ENCODE peak calls at places on chromosome 11, in eight cellular contexts. One of them, this sample, is unnamed.
A peak's percentile ranks its signal among the peaks of the same experiment; 100 is the strongest.

GRCh38 chr11:3341298-3341697 is 37.6 kb downstream of the ZNF195 start:
- DNase-seq in activated T-cell treated with anti-CD3 and anti-CD28 coated beads, Interleukin-2, amount 50 U/mL, for 48 hours: peak; percentile 84
- DNase-seq in NCI-H446 treated with DMSO at 0.1 percent for 48 hours: no peak
- DNase-seq in amygdala: no peak
- DNase-seq in NCI-H524 treated with DMSO at 0.1 percent for 48 hours: no peak
- DNase-seq in stimulated activated CD4-positive, alpha-beta T cell treated with anti-CD3 and anti-CD28 coated beads, Interleukin-15, amount 100 ng/mL, for 1 hour: peak; percentile 51
- DNase-seq in lung microvascular endothelial cell: peak; percentile 47
- DNase-seq in naive thymus-derived CD8-positive, alpha-beta T cell: peak; percentile 65
- DNase-seq in this sample: no peak

GRCh38 chr11:62816567-62816966 is 11.3 kb upstream of the NXF1 start:
- DNase-seq in stimulated activated CD4-positive, alpha-beta T cell treated with anti-CD3 and anti-CD28 coated beads, Interleukin-15, amount 100 ng/mL, for 1 hour: no peak
- DNase-seq in activated T-cell treated with anti-CD3 and anti-CD28 coated beads, Interleukin-2, amount 50 U/mL, for 48 hours: no peak
- DNase-seq in lung microvascular endothelial cell: no peak
- DNase-seq in naive thymus-derived CD8-positive, alpha-beta T cell: no peak
- DNase-seq in NCI-H446 treated with DMSO at 0.1 percent for 48 hours: no peak
- DNase-seq in amygdala: no peak
- DNase-seq in NCI-H524 treated with DMSO at 0.1 percent for 48 hours: no peak
- DNase-seq in this sample: no peak

GRCh38 chr11:9302448-9302847 is 11.9 kb downstream of the TMEM41B start:
- DNase-seq in activated T-cell treated with anti-CD3 and anti-CD28 coated beads, Interleukin-2, amount 50 U/mL, for 48 hours: no peak
- DNase-seq in amygdala: no peak
- DNase-seq in NCI-H524 treated with DMSO at 0.1 percent for 48 hours: no peak
- DNase-seq in stimulated activated CD4-positive, alpha-beta T cell treated with anti-CD3 and anti-CD28 coated beads, Interleukin-15, amount 100 ng/mL, for 1 hour: no peak
- DNase-seq in NCI-H446 treated with DMSO at 0.1 percent for 48 hours: no peak
- DNase-seq in naive thymus-derived CD8-positive, alpha-beta T cell: no peak
- DNase-seq in lung microvascular endothelial cell: no peak
- DNase-seq in this sample: no peak

GRCh38 chr11:65879622-65880021 is at the start of gene CTSW:
- DNase-seq in NCI-H524 treated with DMSO at 0.1 percent for 48 hours: no peak
- DNase-seq in stimulated activated CD4-positive, alpha-beta T cell treated with anti-CD3 and anti-CD28 coated beads, Interleukin-15, amount 100 ng/mL, for 1 hour: no peak
- DNase-seq in lung microvascular endothelial cell: no peak
- DNase-seq in naive thymus-derived CD8-positive, alpha-beta T cell: peak; percentile 47
- DNase-seq in amygdala: no peak
- DNase-seq in NCI-H446 treated with DMSO at 0.1 percent for 48 hours: no peak
- DNase-seq in activated T-cell treated with anti-CD3 and anti-CD28 coated beads, Interleukin-2, amount 50 U/mL, for 48 hours: no peak
- DNase-seq in this sample: no peak

GRCh38 chr11:35944503-35945136 is 758 bp downstream of the LDLRAD3 start:
- DNase-seq in naive thymus-derived CD8-positive, alpha-beta T cell: no peak
- DNase-seq in NCI-H446 treated with DMSO at 0.1 percent for 48 hours: no peak
- DNase-seq in NCI-H524 treated with DMSO at 0.1 percent for 48 hours: no peak
- DNase-seq in stimulated activated CD4-positive, alpha-beta T cell treated with anti-CD3 and anti-CD28 coated beads, Interleukin-15, amount 100 ng/mL, for 1 hour: no peak
- DNase-seq in amygdala: no peak
- DNase-seq in lung microvascular endothelial cell: peak; percentile 31
- DNase-seq in activated T-cell treated with anti-CD3 and anti-CD28 coated beads, Interleukin-2, amount 50 U/mL, for 48 hours: no peak
- DNase-seq in this sample: no peak

GRCh38 chr11:69415411-69416122 is 65.9 kb upstream of the LINC01488 start:
- DNase-seq in activated T-cell treated with anti-CD3 and anti-CD28 coated beads, Interleukin-2, amount 50 U/mL, for 48 hours: no peak
- DNase-seq in naive thymus-derived CD8-positive, alpha-beta T cell: no peak
- DNase-seq in amygdala: no peak
- DNase-seq in NCI-H524 treated with DMSO at 0.1 percent for 48 hours: no peak
- DNase-seq in NCI-H446 treated with DMSO at 0.1 percent for 48 hours: no peak
- DNase-seq in lung microvascular endothelial cell: no peak
- DNase-seq in stimulated activated CD4-positive, alpha-beta T cell treated with anti-CD3 and anti-CD28 coated beads, Interleukin-15, amount 100 ng/mL, for 1 hour: no peak
- DNase-seq in this sample: no peak

GRCh38 chr11:82949352-82949751 is 47.8 kb downstream of the DDIAS start:
- DNase-seq in NCI-H446 treated with DMSO at 0.1 percent for 48 hours: no peak
- DNase-seq in activated T-cell treated with anti-CD3 and anti-CD28 coated beads, Interleukin-2, amount 50 U/mL, for 48 hours: no peak
- DNase-seq in naive thymus-derived CD8-positive, alpha-beta T cell: no peak
- DNase-seq in NCI-H524 treated with DMSO at 0.1 percent for 48 hours: no peak
- DNase-seq in amygdala: no peak
- DNase-seq in stimulated activated CD4-positive, alpha-beta T cell treated with anti-CD3 and anti-CD28 coated beads, Interleukin-15, amount 100 ng/mL, for 1 hour: no peak
- DNase-seq in lung microvascular endothelial cell: no peak
- DNase-seq in this sample: no peak

GRCh38 chr11:82734120-82734479 is 436 bp upstream of the FAM181B start:
- DNase-seq in activated T-cell treated with anti-CD3 and anti-CD28 coated beads, Interleukin-2, amount 50 U/mL, for 48 hours: no peak
- DNase-seq in lung microvascular endothelial cell: no peak
- DNase-seq in stimulated activated CD4-positive, alpha-beta T cell treated with anti-CD3 and anti-CD28 coated beads, Interleukin-15, amount 100 ng/mL, for 1 hour: no peak
- DNase-seq in NCI-H524 treated with DMSO at 0.1 percent for 48 hours: no peak
- DNase-seq in NCI-H446 treated with DMSO at 0.1 percent for 48 hours: no peak
- DNase-seq in amygdala: no peak
- DNase-seq in naive thymus-derived CD8-positive, alpha-beta T cell: no peak
- DNase-seq in this sample: no peak

GRCh38 chr11:65645710-65646109 is 7.8 kb downstream of the SIPA1 start:
- DNase-seq in activated T-cell treated with anti-CD3 and anti-CD28 coated beads, Interleukin-2, amount 50 U/mL, for 48 hours: no peak
- DNase-seq in naive thymus-derived CD8-positive, alpha-beta T cell: no peak
- DNase-seq in lung microvascular endothelial cell: peak; percentile 38
- DNase-seq in stimulated activated CD4-positive, alpha-beta T cell treated with anti-CD3 and anti-CD28 coated beads, Interleukin-15, amount 100 ng/mL, for 1 hour: no peak
- DNase-seq in amygdala: no peak
- DNase-seq in NCI-H446 treated with DMSO at 0.1 percent for 48 hours: no peak
- DNase-seq in NCI-H524 treated with DMSO at 0.1 percent for 48 hours: no peak
- DNase-seq in this sample: no peak

GRCh38 chr11:116413861-116414260 is 358.9 kb downstream of the BUD13 start:
- DNase-seq in NCI-H446 treated with DMSO at 0.1 percent for 48 hours: no peak
- DNase-seq in NCI-H524 treated with DMSO at 0.1 percent for 48 hours: no peak
- DNase-seq in stimulated activated CD4-positive, alpha-beta T cell treated with anti-CD3 and anti-CD28 coated beads, Interleukin-15, amount 100 ng/mL, for 1 hour: no peak
- DNase-seq in lung microvascular endothelial cell: no peak
- DNase-seq in naive thymus-derived CD8-positive, alpha-beta T cell: no peak
- DNase-seq in amygdala: no peak
- DNase-seq in activated T-cell treated with anti-CD3 and anti-CD28 coated beads, Interleukin-2, amount 50 U/mL, for 48 hours: no peak
- DNase-seq in this sample: no peak

GRCh38 chr11:130907229-130907628 is 9.1 kb downstream of the SNX19 start:
- DNase-seq in stimulated activated CD4-positive, alpha-beta T cell treated with anti-CD3 and anti-CD28 coated beads, Interleukin-15, amount 100 ng/mL, for 1 hour: no peak
- DNase-seq in activated T-cell treated with anti-CD3 and anti-CD28 coated beads, Interleukin-2, amount 50 U/mL, for 48 hours: no peak
- DNase-seq in lung microvascular endothelial cell: no peak
- DNase-seq in amygdala: no peak
- DNase-seq in NCI-H524 treated with DMSO at 0.1 percent for 48 hours: no peak
- DNase-seq in naive thymus-derived CD8-positive, alpha-beta T cell: no peak
- DNase-seq in NCI-H446 treated with DMSO at 0.1 percent for 48 hours: no peak
- DNase-seq in this sample: no peak

GRCh38 chr11:58928082-58928574 is 11.2 kb upstream of the GLYATL1 start:
- DNase-seq in lung microvascular endothelial cell: no peak
- DNase-seq in stimulated activated CD4-positive, alpha-beta T cell treated with anti-CD3 and anti-CD28 coated beads, Interleukin-15, amount 100 ng/mL, for 1 hour: no peak
- DNase-seq in NCI-H446 treated with DMSO at 0.1 percent for 48 hours: no peak
- DNase-seq in NCI-H524 treated with DMSO at 0.1 percent for 48 hours: no peak
- DNase-seq in activated T-cell treated with anti-CD3 and anti-CD28 coated beads, Interleukin-2, amount 50 U/mL, for 48 hours: no peak
- DNase-seq in naive thymus-derived CD8-positive, alpha-beta T cell: no peak
- DNase-seq in amygdala: no peak
- DNase-seq in this sample: no peak

GRCh38 chr11:1223346-1224108 is 661 bp downstream of the MUC5B start:
- DNase-seq in amygdala: no peak
- DNase-seq in naive thymus-derived CD8-positive, alpha-beta T cell: no peak
- DNase-seq in stimulated activated CD4-positive, alpha-beta T cell treated with anti-CD3 and anti-CD28 coated beads, Interleukin-15, amount 100 ng/mL, for 1 hour: no peak
- DNase-seq in NCI-H446 treated with DMSO at 0.1 percent for 48 hours: no peak
- DNase-seq in NCI-H524 treated with DMSO at 0.1 percent for 48 hours: no peak
- DNase-seq in lung microvascular endothelial cell: no peak
- DNase-seq in activated T-cell treated with anti-CD3 and anti-CD28 coated beads, Interleukin-2, amount 50 U/mL, for 48 hours: no peak
- DNase-seq in this sample: no peak

GRCh38 chr11:111360150-111361043 is 18.7 kb downstream of the POU2AF1 start:
- DNase-seq in amygdala: no peak
- DNase-seq in stimulated activated CD4-positive, alpha-beta T cell treated with anti-CD3 and anti-CD28 coated beads, Interleukin-15, amount 100 ng/mL, for 1 hour: no peak
- DNase-seq in NCI-H524 treated with DMSO at 0.1 percent for 48 hours: no peak
- DNase-seq in lung microvascular endothelial cell: no peak
- DNase-seq in naive thymus-derived CD8-positive, alpha-beta T cell: no peak
- DNase-seq in activated T-cell treated with anti-CD3 and anti-CD28 coated beads, Interleukin-2, amount 50 U/mL, for 48 hours: no peak
- DNase-seq in NCI-H446 treated with DMSO at 0.1 percent for 48 hours: no peak
- DNase-seq in this sample: no peak

GRCh38 chr11:64687204-64687603 is 35.8 kb downstream of the NRXN2 start:
- DNase-seq in amygdala: peak; percentile 87
- DNase-seq in activated T-cell treated with anti-CD3 and anti-CD28 coated beads, Interleukin-2, amount 50 U/mL, for 48 hours: no peak
- DNase-seq in naive thymus-derived CD8-positive, alpha-beta T cell: no peak
- DNase-seq in lung microvascular endothelial cell: no peak
- DNase-seq in stimulated activated CD4-positive, alpha-beta T cell treated with anti-CD3 and anti-CD28 coated beads, Interleukin-15, amount 100 ng/mL, for 1 hour: no peak
- DNase-seq in NCI-H524 treated with DMSO at 0.1 percent for 48 hours: no peak
- DNase-seq in NCI-H446 treated with DMSO at 0.1 percent for 48 hours: peak; percentile 81
- DNase-seq in this sample: no peak

GRCh38 chr11:33633251-33634003 is 67.2 kb downstream of the C11orf91 start:
- DNase-seq in amygdala: no peak
- DNase-seq in NCI-H524 treated with DMSO at 0.1 percent for 48 hours: no peak
- DNase-seq in NCI-H446 treated with DMSO at 0.1 percent for 48 hours: peak; percentile 12
- DNase-seq in activated T-cell treated with anti-CD3 and anti-CD28 coated beads, Interleukin-2, amount 50 U/mL, for 48 hours: no peak
- DNase-seq in lung microvascular endothelial cell: peak; percentile 62
- DNase-seq in naive thymus-derived CD8-positive, alpha-beta T cell: no peak
- DNase-seq in stimulated activated CD4-positive, alpha-beta T cell treated with anti-CD3 and anti-CD28 coated beads, Interleukin-15, amount 100 ng/mL, for 1 hour: no peak
- DNase-seq in this sample: no peak

This sample was measured in DMS 273 treated with DMSO at 0.1 percent for 48 hours.